ENCODE peak calls at places on chromosomes 13 and 19, in seven cellular contexts. X is Caco-2; Y is stimulated activated naive CD8-positive, alpha-beta T cell treated with anti-CD3 and anti-CD28 coated beads, Interleukin-15, Interleukin-2, amounts not matched to agents 100 U/mL and 50 U/mL, for 24 hours; L is stimulated activated CD8-positive, alpha-beta memory T cell treated with anti-CD3 and anti-CD28 coated beads, Interleukin-7, amount 100 ng/mL, for 1 hour; M is activated gamma-delta T cell treated with anti-CD3 and anti-CD28 coated beads, Interleukin-2, amount 50 U/mL, for 16 hours; J is pancreas; N is GM13977. K is an unnamed sample.

GRCh38 chr13:109274188-109274821 is 512.1 kb downstream of the IRS2 start:
- DNase-seq in X (peak), Y (no peak), L (no peak), M (no peak), J (no peak), N (no peak), K (no peak)

GRCh38 chr19:16232127-16232526 is 34.4 kb downstream of the AP1M1 start:
- DNase-seq in X (no peak), Y (no peak), L (no peak), M (no peak), J (no peak), N (no peak), K (no peak)

GRCh38 chr13:113786262-113786841 is 27.3 kb downstream of the TMEM255B start:
- DNase-seq in X (no peak), Y (no peak), L (no peak), M (no peak), J (no peak), N (no peak), K (no peak)

GRCh38 chr19:46944918-46945628 is 74.6 kb upstream of the NPAS1 start:
- DNase-seq in X (no peak), Y (no peak), L (no peak), M (no peak), J (peak), N (no peak), K (no peak)

GRCh38 chr13:66831317-66831716 is 398.8 kb downstream of the PCDH9 start:
- DNase-seq in X (no peak), Y (no peak), L (no peak), M (no peak), J (no peak), N (no peak), K (no peak)

GRCh38 chr13:111217661-111218060 is 102.6 kb downstream of the ARHGEF7 start:
- DNase-seq in X (no peak), Y (no peak), L (no peak), M (no peak), J (no peak), N (no peak), K (no peak)

GRCh38 chr19:29860492-29860891 is 48.7 kb downstream of the CCNE1 start:
- DNase-seq in X (no peak), Y (no peak), L (no peak), M (no peak), J (no peak), N (no peak), K (no peak)

GRCh38 chr13:80840313-80840976 is 499.5 kb upstream of the SPRY2 start:
- DNase-seq in X (no peak), Y (no peak), L (no peak), M (no peak), J (no peak), N (no peak), K (no peak)

GRCh38 chr13:109331898-109332297 is 454.5 kb downstream of the IRS2 start:
- DNase-seq in X (peak), Y (no peak), L (no peak), M (no peak), J (no peak), N (no peak), K (no peak)

GRCh38 chr13:49020940-49021548 is 45.3 kb downstream of the FNDC3A start:
- DNase-seq in X (no peak), Y (no peak), L (no peak), M (no peak), J (no peak), N (no peak), K (no peak)

GRCh38 chr19:52640916-52641315 is 2.8 kb upstream of the ZNF83 start:
- DNase-seq in X (no peak), Y (no peak), L (no peak), M (no peak), J (no peak), N (no peak), K (no peak)

GRCh38 chr13:100525453-100526298 is 62.9 kb downstream of the GGACT start:
- DNase-seq in X (peak), Y (no peak), L (no peak), M (no peak), J (no peak), N (no peak), K (no peak)

GRCh38 chr13:108195146-108195545 is 20.2 kb downstream of the LIG4 start:
- DNase-seq in X (no peak), Y (no peak), L (no peak), M (no peak), J (no peak), N (no peak), K (no peak)

GRCh38 chr13:113814435-113814821 is 49.4 kb downstream of the GAS6 start:
- DNase-seq in X (no peak), Y (no peak), L (no peak), M (no peak), J (no peak), N (no peak), K (no peak)

GRCh38 chr13:107883561-107884175 is 331.7 kb downstream of the LIG4 start:
- DNase-seq in X (no peak), Y (no peak), L (no peak), M (no peak), J (no peak), N (no peak), K (no peak)

GRCh38 chr13:24264976-24265375 is 44.4 kb upstream of the C1QTNF9 start:
- DNase-seq in X (no peak), Y (peak), L (peak), M (peak), J (no peak), N (no peak), K (peak)

GRCh38 chr19:48445256-48445605 is 552 bp upstream of the GRWD1 start:
- DNase-seq in X (peak), Y (no peak), L (no peak), M (no peak), J (no peak), N (peak), K (no peak)

GRCh38 chr19:50203281-50204080 is at the start of gene MYH14:
- DNase-seq in X (peak), Y (peak), L (no peak), M (no peak), J (peak), N (peak), K (no peak)

GRCh38 chr19:49595819-49596404 is 4.9 kb downstream of the PRR12 start:
- DNase-seq in X (no peak), Y (no peak), L (no peak), M (no peak), J (no peak), N (no peak), K (no peak)

GRCh38 chr19:46076951-46077814 is 36.4 kb upstream of the IGFL4 start:
- DNase-seq in X (peak), Y (peak), L (no peak), M (no peak), J (peak), N (peak), K (no peak)

GRCh38 chr19:3785464-3785937 is 680 bp downstream of the MATK start:
- DNase-seq in X (no peak), Y (peak), L (no peak), M (peak), J (no peak), N (no peak), K (no peak)

GRCh38 chr13:31105020-31105800 is 56.5 kb downstream of the HSPH1 start:
- DNase-seq in X (no peak), Y (no peak), L (no peak), M (no peak), J (no peak), N (no peak), K (no peak)

GRCh38 chr19:40745402-40745780 is 4.9 kb downstream of the ACTMAP start:
- DNase-seq in X (peak), Y (no peak), L (no peak), M (no peak), J (no peak), N (no peak), K (no peak)

GRCh38 chr13:48737689-48738088 is 84.0 kb downstream of the CYSLTR2 start:
- DNase-seq in X (no peak), Y (no peak), L (no peak), M (no peak), J (no peak), N (no peak), K (no peak)

GRCh38 chr13:53064721-53065120 is 36.1 kb downstream of the OLFM4 start:
- DNase-seq in X (no peak), Y (no peak), L (no peak), M (no peak), J (peak), N (no peak), K (no peak)

GRCh38 chr13:102642475-102642874 is 45.7 kb downstream of the TPP2 start:
- DNase-seq in X (no peak), Y (no peak), L (no peak), M (no peak), J (peak), N (no peak), K (no peak)

GRCh38 chr19:49327878-49328544 is 3.0 kb upstream of the SLC6A16 start:
- DNase-seq in X (peak), Y (peak), L (no peak), M (peak), J (no peak), N (peak), K (no peak)

GRCh38 chr13:40559915-40560314 is 106.5 kb downstream of the FOXO1 start:
- DNase-seq in X (no peak), Y (no peak), L (no peak), M (no peak), J (no peak), N (no peak), K (no peak)

GRCh38 chr19:18194208-18194530 is 1.2 kb downstream of the MPV17L2 start:
- DNase-seq in X (no peak), Y (no peak), L (no peak), M (no peak), J (no peak), N (no peak), K (no peak)

GRCh38 chr13:31195616-31196015 is 4.2 kb upstream of the B3GLCT start:
- DNase-seq in X (no peak), Y (no peak), L (no peak), M (no peak), J (no peak), N (no peak), K (no peak)

GRCh38 chr19:49309087-49309486 is 15.9 kb downstream of the SLC6A16 start:
- DNase-seq in X (no peak), Y (no peak), L (no peak), M (no peak), J (no peak), N (no peak), K (no peak)

GRCh38 chr19:58182577-58182988 is 278 bp upstream of the ZNF274 start:
- DNase-seq in X (no peak), Y (no peak), L (peak), M (no peak), J (no peak), N (peak), K (peak)

GRCh38 chr13:98435356-98435755 is 141.6 kb downstream of the STK24 start:
- DNase-seq in X (no peak), Y (no peak), L (no peak), M (no peak), J (no peak), N (no peak), K (no peak)

GRCh38 chr13:27359203-27359821 is 65.1 kb upstream of the GTF3A start:
- DNase-seq in X (peak), Y (peak), L (peak), M (peak), J (peak), N (peak), K (no peak)

GRCh38 chr19:5434351-5434917 is 20.8 kb upstream of the ZNRF4 start:
- DNase-seq in X (no peak), Y (no peak), L (no peak), M (no peak), J (no peak), N (no peak), K (no peak)

GRCh38 chr19:11881151-11881800 is 6.3 kb upstream of the ZNF69 start:
- DNase-seq in X (peak), Y (peak), L (peak), M (peak), J (peak), N (peak), K (peak)

K was measured in central memory CD8-positive, alpha-beta T cell.